ENCODE peak calls at places on chromosomes 6 and 20, in seven cellular contexts. One of them, this sample, is unnamed.

GRCh38 chr20:11686900-11687543 is 230.7 kb upstream of the BTBD3 start:
- DNase-seq in mesenchymal stem cell: peak
- DNase-seq in left ventricle myocardium inferior: peak
- DNase-seq in HTR-8/SVneo: no peak
- DNase-seq in WERI-Rb-1: no peak
- DNase-seq in epithelial cell of esophagus: no peak
- DNase-seq in body of pancreas: peak
- DNase-seq in this sample: no peak

GRCh38 chr20:54474866-54475265 is 527 bp upstream of the DOK5 start:
- DNase-seq in mesenchymal stem cell: no peak
- DNase-seq in left ventricle myocardium inferior: no peak
- DNase-seq in HTR-8/SVneo: no peak
- DNase-seq in WERI-Rb-1: no peak
- DNase-seq in epithelial cell of esophagus: no peak
- DNase-seq in body of pancreas: no peak
- DNase-seq in this sample: no peak

GRCh38 chr20:35145141-35145564 is 2.0 kb downstream of the EDEM2 start:
- DNase-seq in mesenchymal stem cell: peak
- DNase-seq in left ventricle myocardium inferior: no peak
- DNase-seq in HTR-8/SVneo: peak
- DNase-seq in WERI-Rb-1: peak
- DNase-seq in epithelial cell of esophagus: peak
- DNase-seq in body of pancreas: no peak
- DNase-seq in this sample: no peak

GRCh38 chr6:166411271-166411670 is 28.5 kb upstream of the MPC1 start:
- DNase-seq in mesenchymal stem cell: no peak
- DNase-seq in left ventricle myocardium inferior: no peak
- DNase-seq in HTR-8/SVneo: no peak
- DNase-seq in WERI-Rb-1: no peak
- DNase-seq in epithelial cell of esophagus: no peak
- DNase-seq in body of pancreas: no peak
- DNase-seq in this sample: no peak

GRCh38 chr6:8578006-8578405 is 142.7 kb upstream of the SLC35B3 start:
- DNase-seq in mesenchymal stem cell: no peak
- DNase-seq in left ventricle myocardium inferior: no peak
- DNase-seq in HTR-8/SVneo: no peak
- DNase-seq in WERI-Rb-1: no peak
- DNase-seq in epithelial cell of esophagus: no peak
- DNase-seq in body of pancreas: no peak
- DNase-seq in this sample: no peak

GRCh38 chr6:36914227-36914794 is 28.6 kb downstream of the C6orf89 start:
- DNase-seq in mesenchymal stem cell: peak
- DNase-seq in left ventricle myocardium inferior: no peak
- DNase-seq in HTR-8/SVneo: peak
- DNase-seq in WERI-Rb-1: no peak
- DNase-seq in epithelial cell of esophagus: peak
- DNase-seq in body of pancreas: peak
- DNase-seq in this sample: no peak

GRCh38 chr6:5173862-5174643 is 86.7 kb downstream of the LYRM4 start:
- DNase-seq in mesenchymal stem cell: peak
- DNase-seq in left ventricle myocardium inferior: no peak
- DNase-seq in HTR-8/SVneo: no peak
- DNase-seq in WERI-Rb-1: no peak
- DNase-seq in epithelial cell of esophagus: no peak
- DNase-seq in body of pancreas: no peak
- DNase-seq in this sample: peak

GRCh38 chr6:49151461-49151860 is 311.6 kb downstream of the MMUT start:
- DNase-seq in mesenchymal stem cell: no peak
- DNase-seq in left ventricle myocardium inferior: no peak
- DNase-seq in HTR-8/SVneo: no peak
- DNase-seq in WERI-Rb-1: no peak
- DNase-seq in epithelial cell of esophagus: no peak
- DNase-seq in body of pancreas: no peak
- DNase-seq in this sample: no peak

GRCh38 chr20:8132015-8132631 is at the start of gene PLCB1:
- DNase-seq in mesenchymal stem cell: peak
- DNase-seq in left ventricle myocardium inferior: peak
- DNase-seq in HTR-8/SVneo: peak
- DNase-seq in WERI-Rb-1: peak
- DNase-seq in epithelial cell of esophagus: peak
- DNase-seq in body of pancreas: peak
- DNase-seq in this sample: peak

GRCh38 chr20:37687478-37687805 is 6.4 kb upstream of the CTNNBL1 start:
- DNase-seq in mesenchymal stem cell: no peak
- DNase-seq in left ventricle myocardium inferior: no peak
- DNase-seq in HTR-8/SVneo: no peak
- DNase-seq in WERI-Rb-1: no peak
- DNase-seq in epithelial cell of esophagus: no peak
- DNase-seq in body of pancreas: no peak
- DNase-seq in this sample: no peak

GRCh38 chr20:44610313-44610965 is 28.1 kb downstream of the PKIG start:
- DNase-seq in mesenchymal stem cell: no peak
- DNase-seq in left ventricle myocardium inferior: no peak
- DNase-seq in HTR-8/SVneo: no peak
- DNase-seq in WERI-Rb-1: no peak
- DNase-seq in epithelial cell of esophagus: peak
- DNase-seq in body of pancreas: no peak
- DNase-seq in this sample: no peak

GRCh38 chr6:5728726-5729434 is 277.8 kb downstream of the NRN1 start:
- DNase-seq in mesenchymal stem cell: peak
- DNase-seq in left ventricle myocardium inferior: no peak
- DNase-seq in HTR-8/SVneo: peak
- DNase-seq in WERI-Rb-1: no peak
- DNase-seq in epithelial cell of esophagus: peak
- DNase-seq in body of pancreas: no peak
- DNase-seq in this sample: no peak

GRCh38 chr6:42140756-42141602 is 1.4 kb downstream of the C6orf132 start:
- DNase-seq in mesenchymal stem cell: peak
- DNase-seq in left ventricle myocardium inferior: no peak
- DNase-seq in HTR-8/SVneo: no peak
- DNase-seq in WERI-Rb-1: no peak
- DNase-seq in epithelial cell of esophagus: peak
- DNase-seq in body of pancreas: peak
- DNase-seq in this sample: no peak

GRCh38 chr6:142926494-142927273 is 18.3 kb downstream of the HIVEP2 start:
- DNase-seq in mesenchymal stem cell: peak
- DNase-seq in left ventricle myocardium inferior: peak
- DNase-seq in HTR-8/SVneo: peak
- DNase-seq in WERI-Rb-1: peak
- DNase-seq in epithelial cell of esophagus: peak
- DNase-seq in body of pancreas: peak
- DNase-seq in this sample: peak

GRCh38 chr6:83729871-83730270 is 21.0 kb upstream of the SNAP91 start:
- DNase-seq in mesenchymal stem cell: no peak
- DNase-seq in left ventricle myocardium inferior: no peak
- DNase-seq in HTR-8/SVneo: no peak
- DNase-seq in WERI-Rb-1: no peak
- DNase-seq in epithelial cell of esophagus: no peak
- DNase-seq in body of pancreas: no peak
- DNase-seq in this sample: no peak

GRCh38 chr6:106860940-106861339 is 113.6 kb downstream of the CD24 start:
- DNase-seq in mesenchymal stem cell: no peak
- DNase-seq in left ventricle myocardium inferior: no peak
- DNase-seq in HTR-8/SVneo: no peak
- DNase-seq in WERI-Rb-1: no peak
- DNase-seq in epithelial cell of esophagus: no peak
- DNase-seq in body of pancreas: no peak
- DNase-seq in this sample: no peak

GRCh38 chr6:150004101-150004782 is 21.1 kb downstream of the RAET1L start:
- DNase-seq in mesenchymal stem cell: no peak
- DNase-seq in left ventricle myocardium inferior: no peak
- DNase-seq in HTR-8/SVneo: no peak
- DNase-seq in WERI-Rb-1: no peak
- DNase-seq in epithelial cell of esophagus: no peak
- DNase-seq in body of pancreas: no peak
- DNase-seq in this sample: peak